ENCODE peak calls at places on chromosomes 2 and 18, in seven cellular contexts. One of them, this sample, is unnamed. For H3K36me3 and H3K27me3, the result is how much of the 10 kb centered on the place peaks cover.

GRCh38 chr2:15657759-15658158 is 66.1 kb downstream of the DDX1 start:
- DNase-seq in ovary: no peak
- DNase-seq in breast epithelium: no peak
- DNase-seq in adrenal gland: no peak
- DNase-seq in bronchial epithelial cell: no peak
- DNase-seq in IMR-90: no peak
- DNase-seq in psoas muscle: no peak
- DNase-seq in this sample: no peak

GRCh38 chr18:25229080-25229479 is 122.9 kb downstream of the ZNF521 start:
- DNase-seq in bronchial epithelial cell: no peak
- DNase-seq in psoas muscle: no peak
- DNase-seq in IMR-90: peak
- DNase-seq in ovary: no peak
- DNase-seq in breast epithelium: no peak
- DNase-seq in adrenal gland: peak
- DNase-seq in this sample: no peak

GRCh38 chr2:84652430-84652829 is 136.1 kb downstream of the DNAH6 start:
- DNase-seq in psoas muscle: no peak
- DNase-seq in bronchial epithelial cell: no peak
- DNase-seq in adrenal gland: no peak
- DNase-seq in ovary: no peak
- DNase-seq in breast epithelium: no peak
- DNase-seq in IMR-90: no peak
- DNase-seq in this sample: no peak

GRCh38 chr2:99571609-99572344 is 82.0 kb upstream of the REV1 start:
- DNase-seq in psoas muscle: no peak
- DNase-seq in ovary: no peak
- DNase-seq in IMR-90: no peak
- DNase-seq in bronchial epithelial cell: no peak
- DNase-seq in breast epithelium: no peak
- DNase-seq in adrenal gland: no peak
- DNase-seq in this sample: no peak

GRCh38 chr2:56860991-56861390 is 677.2 kb downstream of the CCDC85A start:
- DNase-seq in psoas muscle: no peak
- DNase-seq in IMR-90: no peak
- DNase-seq in adrenal gland: no peak
- DNase-seq in bronchial epithelial cell: no peak
- DNase-seq in breast epithelium: no peak
- DNase-seq in ovary: no peak
- DNase-seq in this sample: no peak

GRCh38 chr2:38930600-38930999 is 40.9 kb downstream of the ARHGEF33 start:
- DNase-seq in ovary: no peak
- DNase-seq in psoas muscle: no peak
- DNase-seq in bronchial epithelial cell: no peak
- DNase-seq in adrenal gland: no peak
- DNase-seq in breast epithelium: no peak
- DNase-seq in IMR-90: no peak
- DNase-seq in this sample: no peak

GRCh38 chr18:79799619-79800352 is 2.0 kb downstream of the KCNG2 start:
- DNase-seq in breast epithelium: no peak
- DNase-seq in IMR-90: no peak
- DNase-seq in bronchial epithelial cell: no peak
- DNase-seq in adrenal gland: no peak
- DNase-seq in psoas muscle: no peak
- DNase-seq in ovary: no peak
- DNase-seq in this sample: no peak

GRCh38 chr2:234994340-234995321 is 42.8 kb downstream of the SH3BP4 start:
- DNase-seq in adrenal gland: no peak
- DNase-seq in breast epithelium: no peak
- DNase-seq in bronchial epithelial cell: no peak
- DNase-seq in ovary: no peak
- DNase-seq in psoas muscle: no peak
- DNase-seq in IMR-90: no peak
- DNase-seq in this sample: no peak

GRCh38 chr2:28521663-28522062 is 25.8 kb downstream of the PLB1 start:
- DNase-seq in IMR-90: no peak
- DNase-seq in bronchial epithelial cell: no peak
- DNase-seq in breast epithelium: no peak
- DNase-seq in psoas muscle: no peak
- DNase-seq in adrenal gland: no peak
- DNase-seq in ovary: no peak
- DNase-seq in this sample: no peak

GRCh38 chr18:58045265-58046086 is 1.4 kb downstream of the NEDD4L start:
- DNase-seq in breast epithelium: peak
- DNase-seq in psoas muscle: peak
- DNase-seq in IMR-90: peak
- DNase-seq in ovary: peak
- DNase-seq in bronchial epithelial cell: peak
- DNase-seq in adrenal gland: peak
- DNase-seq in this sample: peak

GRCh38 chr18:10579079-10579867 is 53.4 kb downstream of the NAPG start:
- DNase-seq in ovary: no peak
- DNase-seq in bronchial epithelial cell: peak
- DNase-seq in IMR-90: peak
- DNase-seq in breast epithelium: no peak
- DNase-seq in adrenal gland: no peak
- DNase-seq in psoas muscle: no peak
- DNase-seq in this sample: no peak

DNA sequence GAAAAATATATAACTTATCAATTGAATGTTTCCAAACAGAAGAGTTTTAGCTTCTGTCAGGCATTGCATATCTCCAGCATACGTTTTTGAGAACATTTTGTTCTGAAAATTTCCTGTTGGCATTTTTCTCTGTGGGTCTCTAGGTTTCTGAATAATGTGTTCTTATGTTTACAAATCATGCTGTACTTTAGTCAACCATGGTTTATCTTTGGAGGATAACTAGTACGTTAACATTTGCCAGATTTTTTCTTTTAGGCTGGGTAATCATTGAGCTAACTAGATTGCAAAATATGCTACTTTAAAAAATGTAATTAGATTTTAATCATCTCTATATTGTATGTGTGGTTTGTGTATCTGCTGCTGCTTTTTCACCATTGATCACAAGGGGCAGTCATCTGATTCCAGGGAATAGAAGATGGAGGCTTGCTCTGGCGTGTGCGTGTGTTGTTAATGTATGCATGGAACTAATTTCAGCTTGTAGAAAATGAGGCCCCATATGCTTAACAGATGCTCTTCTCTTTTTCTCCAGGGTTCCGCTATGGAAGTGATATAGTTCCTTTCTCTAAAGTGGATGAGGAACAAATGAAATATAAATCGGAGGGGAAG is 21.3 kb downstream of the XRCC5 start:
- DNase-seq in IMR-90: no peak
- DNase-seq in bronchial epithelial cell: no peak
- DNase-seq in ovary: no peak
- DNase-seq in psoas muscle: no peak
- DNase-seq in breast epithelium: no peak
- DNase-seq in adrenal gland: no peak
- DNase-seq in this sample: no peak
- TF ChIP-seq CTCF in IMR-90: no peak
- TF ChIP-seq CTCF in bronchial epithelial cell: no peak
- TF ChIP-seq CTCF in ovary: no peak
- TF ChIP-seq CTCF in psoas muscle: no peak
- TF ChIP-seq CTCF in breast epithelium: no peak
- TF ChIP-seq CTCF in adrenal gland: no peak
- TF ChIP-seq CTCF in this sample: no peak

GRCh38 chr2:239912171-239912937 is 112.8 kb downstream of the NDUFA10 start:
- DNase-seq in ovary: no peak
- DNase-seq in adrenal gland: no peak
- DNase-seq in IMR-90: no peak
- DNase-seq in bronchial epithelial cell: no peak
- DNase-seq in breast epithelium: no peak
- DNase-seq in psoas muscle: no peak
- DNase-seq in this sample: no peak

GRCh38 chr2:239910851-239911629 is 114.1 kb downstream of the NDUFA10 start:
- DNase-seq in psoas muscle: no peak
- DNase-seq in breast epithelium: no peak
- DNase-seq in ovary: no peak
- DNase-seq in bronchial epithelial cell: peak
- DNase-seq in adrenal gland: peak
- DNase-seq in IMR-90: no peak
- DNase-seq in this sample: peak

GRCh38 chr2:239913632-239914417 is 111.3 kb downstream of the NDUFA10 start:
- DNase-seq in IMR-90: no peak
- DNase-seq in bronchial epithelial cell: no peak
- DNase-seq in breast epithelium: no peak
- DNase-seq in adrenal gland: no peak
- DNase-seq in ovary: no peak
- DNase-seq in psoas muscle: no peak
- DNase-seq in this sample: no peak

GRCh38 chr2:239911630-239912071 is 113.5 kb downstream of the NDUFA10 start:
- DNase-seq in adrenal gland: no peak
- DNase-seq in IMR-90: no peak
- DNase-seq in psoas muscle: no peak
- DNase-seq in bronchial epithelial cell: no peak
- DNase-seq in ovary: no peak
- DNase-seq in breast epithelium: no peak
- DNase-seq in this sample: no peak

DNA sequence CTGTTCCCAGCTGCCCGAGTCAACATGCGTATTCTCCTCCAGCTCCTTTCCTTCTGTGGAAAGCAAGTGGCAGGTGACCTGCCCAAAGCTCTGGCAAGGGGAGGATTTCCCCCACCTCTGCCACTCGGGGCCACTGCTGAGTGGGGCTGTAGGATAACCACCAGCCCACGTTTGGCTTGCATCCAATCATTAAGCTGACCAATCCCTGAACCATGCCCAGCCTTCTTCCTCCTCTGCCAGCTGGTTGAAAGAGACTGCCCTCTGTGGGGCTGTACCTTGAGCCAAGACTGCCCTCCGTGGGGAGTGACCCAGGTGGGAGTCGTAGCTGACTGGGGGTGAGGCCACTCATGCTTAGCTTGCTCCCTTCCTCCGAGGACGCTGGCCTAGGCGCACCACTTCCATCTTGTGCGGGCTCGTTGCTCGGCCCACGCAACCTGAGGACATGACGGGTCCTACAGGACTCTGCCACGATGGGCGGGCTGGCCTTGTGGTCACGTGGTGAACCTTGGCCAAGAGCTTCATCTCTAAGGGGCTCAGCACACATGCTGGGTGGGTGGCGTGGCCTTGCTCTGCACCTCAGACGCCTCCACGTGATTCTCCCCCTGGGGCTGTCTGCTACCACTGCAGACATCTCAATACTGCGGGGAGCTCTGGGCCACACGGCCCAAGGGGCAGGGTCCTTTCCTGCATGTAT is 112.1 kb downstream of the NDUFA10 start:
- DNase-seq in IMR-90: no peak
- DNase-seq in adrenal gland: no peak
- DNase-seq in psoas muscle: no peak
- DNase-seq in ovary: no peak
- DNase-seq in bronchial epithelial cell: no peak
- DNase-seq in breast epithelium: no peak
- DNase-seq in this sample: no peak
- H3K36me3 ChIP-seq in IMR-90: under half
- H3K36me3 ChIP-seq in adrenal gland: under half
- H3K36me3 ChIP-seq in psoas muscle: under half
- H3K36me3 ChIP-seq in ovary: under half
- H3K36me3 ChIP-seq in bronchial epithelial cell: under half
- H3K36me3 ChIP-seq in breast epithelium: under half
- H3K36me3 ChIP-seq in this sample: under half

GRCh38 chr2:2175381-2176090 is 155.5 kb downstream of the MYT1L start:
- DNase-seq in adrenal gland: no peak
- DNase-seq in bronchial epithelial cell: no peak
- DNase-seq in psoas muscle: no peak
- DNase-seq in breast epithelium: no peak
- DNase-seq in ovary: no peak
- DNase-seq in IMR-90: no peak
- DNase-seq in this sample: no peak
- H3K27me3 ChIP-seq in adrenal gland: under half
- H3K27me3 ChIP-seq in bronchial epithelial cell: under half
- H3K27me3 ChIP-seq in psoas muscle: under half
- H3K27me3 ChIP-seq in breast epithelium: under half
- H3K27me3 ChIP-seq in ovary: under half
- H3K27me3 ChIP-seq in IMR-90: under half
- H3K27me3 ChIP-seq in this sample: under half

DNA sequence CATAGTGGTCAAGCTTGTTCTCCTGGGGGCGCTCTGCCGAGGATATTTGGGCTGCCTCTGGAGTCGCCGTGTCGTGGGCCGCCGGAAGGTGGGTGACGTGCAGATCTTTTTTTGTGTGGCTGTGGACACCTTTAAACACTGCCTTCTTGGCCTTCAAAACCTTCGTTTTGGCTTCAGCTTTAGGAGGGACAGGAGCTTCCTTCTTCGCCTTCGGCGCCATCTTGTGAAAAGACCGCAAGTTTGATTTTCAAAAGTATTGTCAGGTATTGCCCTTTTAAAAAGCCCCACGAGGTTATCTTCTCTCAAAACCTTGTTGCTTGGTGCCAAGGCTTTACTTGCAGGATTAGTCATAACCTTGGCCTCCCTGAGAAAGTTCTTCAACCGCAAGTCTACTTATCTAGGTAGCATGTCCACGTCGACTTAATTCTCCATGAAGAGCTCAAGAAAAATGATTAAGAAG is 20.8 kb downstream of the LAMA3 start:
- DNase-seq in IMR-90: peak
- DNase-seq in psoas muscle: no peak
- DNase-seq in ovary: no peak
- DNase-seq in breast epithelium: no peak
- DNase-seq in adrenal gland: no peak
- DNase-seq in bronchial epithelial cell: peak
- DNase-seq in this sample: no peak
- TF ChIP-seq CTCF in IMR-90: no peak
- TF ChIP-seq CTCF in psoas muscle: no peak
- TF ChIP-seq CTCF in ovary: no peak
- TF ChIP-seq CTCF in breast epithelium: no peak
- TF ChIP-seq CTCF in adrenal gland: no peak
- TF ChIP-seq CTCF in bronchial epithelial cell: no peak
- TF ChIP-seq CTCF in this sample: no peak